ENCODE peak calls at places on chromosomes 16 and 17, in four cellular contexts. D, J, H and F are unnamed samples.

GRCh38 chr16:899678-900060 is 71.1 kb downstream of the LMF1 start:
- DNase-seq in D (no peak), J (no peak), H (no peak), F (no peak)

GRCh38 chr16:66933776-66934137 is 445 bp downstream of the CIAO2B start:
- DNase-seq in D (no peak), J (no peak), H (peak), F (no peak)

GRCh38 chr16:14373901-14374300 is 256.2 kb downstream of the PARN start:
- DNase-seq in D (no peak), J (no peak), H (no peak), F (no peak)

GRCh38 chr17:7380321-7380720 is 568 bp upstream of the TNK1 start:
- DNase-seq in D (no peak), J (peak), H (peak), F (no peak)

GRCh38 chr16:68272501-68273209 is 8.3 kb downstream of the SLC7A6 start:
- DNase-seq in D (no peak), J (peak), H (no peak), F (no peak)

GRCh38 chr16:77212736-77213541 is 13.7 kb downstream of the SYCE1L start:
- DNase-seq in D (peak), J (peak), H (peak), F (peak)

GRCh38 chr16:74623214-74623842 is 16.4 kb upstream of the GLG1 start:
- DNase-seq in D (no peak), J (no peak), H (peak), F (peak)

GRCh38 chr17:17818088-17818526 is 18.7 kb downstream of the SREBF1 start:
- DNase-seq in D (no peak), J (no peak), H (no peak), F (no peak)

GRCh38 chr16:77960771-77961170 is 61.6 kb upstream of the CLEC3A start:
- DNase-seq in D (no peak), J (no peak), H (peak), F (no peak)

GRCh38 chr17:6548578-6549330 is 7.6 kb downstream of the PITPNM3 start:
- DNase-seq in D (no peak), J (no peak), H (no peak), F (no peak)

GRCh38 chr16:24151482-24151939 is 104.6 kb upstream of the CACNG3 start:
- DNase-seq in D (peak), J (no peak), H (peak), F (no peak)

GRCh38 chr17:30240177-30240576 is 4.7 kb upstream of the SLC6A4 start:
- DNase-seq in D (no peak), J (no peak), H (no peak), F (no peak)

GRCh38 chr16:64738321-64738960 is 383.4 kb downstream of the CDH11 start:
- DNase-seq in D (no peak), J (no peak), H (peak), F (no peak)

GRCh38 chr17:968812-969766 is 10.5 kb downstream of the NXN start:
- DNase-seq in D (no peak), J (no peak), H (no peak), F (no peak)

GRCh38 chr17:20224379-20224778 is 215.2 kb downstream of the SPECC1 start:
- DNase-seq in D (no peak), J (no peak), H (no peak), F (no peak)

GRCh38 chr16:30551781-30552180 is 6.4 kb downstream of the ZNF764 start:
- DNase-seq in D (no peak), J (no peak), H (no peak), F (no peak)

GRCh38 chr17:81686614-81687013 is 2.8 kb downstream of the HGS start:
- DNase-seq in D (no peak), J (no peak), H (no peak), F (no peak)

GRCh38 chr17:75428775-75429469 is 23.4 kb upstream of the GRB2 start:
- DNase-seq in D (no peak), J (no peak), H (no peak), F (no peak)

GRCh38 chr16:81625544-81626152 is 153.4 kb upstream of the PLCG2 start:
- DNase-seq in D (no peak), J (no peak), H (peak), F (no peak)

GRCh38 chr17:830950-831349 is 48.8 kb downstream of the MRM3 start:
- DNase-seq in D (no peak), J (no peak), H (no peak), F (no peak)

GRCh38 chr17:38914741-38915638 is 10.4 kb upstream of the LASP1NB start:
- DNase-seq in D (no peak), J (no peak), H (no peak), F (peak)

GRCh38 chr17:41739661-41740352 is 5.4 kb upstream of the HAP1 start:
- DNase-seq in D (no peak), J (no peak), H (peak), F (no peak)

GRCh38 chr16:18803569-18804462 is 2.5 kb upstream of the ARL6IP1 start:
- DNase-seq in D (no peak), J (no peak), H (peak), F (no peak)

GRCh38 chr16:88461291-88462269 is 8.5 kb downstream of the ZFPM1 start:
- DNase-seq in D (no peak), J (no peak), H (peak), F (no peak)

GRCh38 chr17:2094891-2095535 is 40.1 kb downstream of the HIC1 start:
- DNase-seq in D (no peak), J (no peak), H (peak), F (no peak)

GRCh38 chr16:62711797-62712196 is 675.6 kb upstream of the CDH8 start:
- DNase-seq in D (no peak), J (no peak), H (no peak), F (no peak)

GRCh38 chr17:46756861-46757260 is 61.6 kb downstream of the WNT3 start:
- DNase-seq in D (no peak), J (no peak), H (no peak), F (no peak)